ENCODE peak calls at places on chromosomes 16 and 17, in four cellular contexts. Z, N, D and Q are unnamed samples.

GRCh38 chr17:50114849-50115357 is 15.1 kb downstream of the SAMD14 start:
- DNase-seq in D (no peak), N (no peak), Z (peak; percentile 76), Q (no peak)

GRCh38 chr17:163514-164103 is 17.8 kb downstream of the DOC2B start:
- DNase-seq in Z (peak; percentile 14), D (no peak), N (no peak), Q (no peak)

GRCh38 chr17:15981646-15982580 is 17.6 kb downstream of the ZSWIM7 start:
- DNase-seq in N (no peak), D (no peak), Z (peak; percentile 74), Q (no peak)

GRCh38 chr17:33240397-33240796 is 52.7 kb downstream of the ASIC2 start:
- DNase-seq in D (no peak), N (no peak), Z (no peak), Q (no peak)

GRCh38 chr17:954431-955164 is 25.0 kb downstream of the NXN start:
- DNase-seq in Z (no peak), N (no peak), D (no peak), Q (no peak)

GRCh38 chr16:8951447-8952280 is 12.0 kb downstream of the USP7 start:
- DNase-seq in D (no peak), Z (no peak), N (no peak), Q (no peak)

GRCh38 chr17:73820686-73821448 is 176.6 kb upstream of the SDK2 start:
- DNase-seq in N (no peak), D (no peak), Z (peak; percentile 15), Q (no peak)

GRCh38 chr17:1005361-1005946 is 8.5 kb downstream of the TIMM22 start:
- DNase-seq in Z (no peak), N (no peak), D (no peak), Q (no peak)

GRCh38 chr17:62592305-62593099 is 35.0 kb upstream of the MRC2 start:
- DNase-seq in Z (no peak), D (no peak), N (no peak), Q (no peak)

GRCh38 chr17:29575511-29576213 is 7.2 kb downstream of the TP53I13 start:
- DNase-seq in N (no peak), Z (no peak), D (no peak), Q (no peak)

GRCh38 chr17:17871913-17872312 is 35.1 kb upstream of the SREBF1 start:
- DNase-seq in N (no peak), Z (no peak), D (no peak), Q (no peak)

GRCh38 chr16:53881371-53881770 is 177.4 kb downstream of the FTO start:
- DNase-seq in D (no peak), N (no peak), Z (peak; percentile 7), Q (no peak)

GRCh38 chr16:78127130-78127529 is 27.7 kb downstream of the WWOX start:
- DNase-seq in Z (no peak), N (no peak), D (no peak), Q (no peak)

GRCh38 chr16:1477033-1477432 is 2.2 kb upstream of the CLCN7 start:
- DNase-seq in D (no peak), Z (no peak), N (no peak), Q (no peak)

GRCh38 chr17:71550675-71551074 is 570.1 kb upstream of the SOX9 start:
- DNase-seq in N (no peak), D (no peak), Z (no peak), Q (no peak)

GRCh38 chr16:17467923-17468540 is 2.7 kb downstream of the XYLT1 start:
- DNase-seq in Z (peak; percentile 32), N (no peak), D (no peak), Q (no peak)

GRCh38 chr16:88382491-88383400 is at the start of gene ZNF469:
- DNase-seq in Z (no peak), N (no peak), D (no peak), Q (no peak)

GRCh38 chr16:17437142-17437720 is 33.5 kb downstream of the XYLT1 start:
- DNase-seq in N (no peak), Z (no peak), D (no peak), Q (no peak)

GRCh38 chr16:67538666-67539101 is 10.1 kb downstream of the RIPOR1 start:
- DNase-seq in D (no peak), Z (no peak), N (no peak), Q (no peak)

GRCh38 chr17:80724723-80725388 is 180.2 kb downstream of the RPTOR start:
- DNase-seq in N (no peak), D (no peak), Z (no peak), Q (no peak)

GRCh38 chr16:87926246-87927194 is 9.8 kb downstream of the CA5A start:
- DNase-seq in Z (no peak), N (no peak), D (no peak), Q (no peak)

GRCh38 chr17:29593546-29594440 is 861 bp downstream of the ANKRD13B start:
- DNase-seq in N (no peak), D (no peak), Z (peak; percentile 61), Q (no peak)

GRCh38 chr17:45050680-45051059 is 762 bp downstream of the DCAKD start:
- DNase-seq in D (no peak), Z (peak; percentile 62), N (no peak), Q (no peak)

GRCh38 chr16:2194852-2195315 is 1.5 kb downstream of the CASKIN1 start:
- DNase-seq in Z (peak; percentile 83), D (no peak), N (peak; percentile 11), Q (peak; percentile 68)

GRCh38 chr17:13735444-13735843 is 133.7 kb upstream of the HS3ST3A1 start:
- DNase-seq in N (no peak), Z (peak; percentile 7), D (no peak), Q (no peak)

GRCh38 chr17:1713878-1714487 is 3.8 kb upstream of the TLCD2 start:
- DNase-seq in D (no peak), Z (peak; percentile 56), N (no peak), Q (no peak)

GRCh38 chr17:41797377-41797776 is 10.9 kb upstream of the JUP start:
- DNase-seq in Z (no peak), D (no peak), N (no peak), Q (no peak)

GRCh38 chr16:27174798-27175197 is 28.5 kb upstream of the KDM8 start:
- DNase-seq in D (no peak), N (no peak), Z (peak; percentile 29), Q (no peak)

GRCh38 chr17:51322390-51323029 is 62.2 kb downstream of the UTP18 start:
- DNase-seq in N (no peak), D (no peak), Z (peak; percentile 60), Q (no peak)

GRCh38 chr16:4880006-4880580 is 32.8 kb downstream of the UBN1 start:
- DNase-seq in Z (no peak), D (no peak), N (no peak), Q (no peak)

GRCh38 chr16:90018297-90019200 is 707 bp downstream of the DBNDD1 start:
- DNase-seq in Z (peak; percentile 53), D (no peak), N (no peak), Q (no peak)

GRCh38 chr16:66484453-66485213 is 57.5 kb downstream of the BEAN1 start:
- DNase-seq in N (no peak), D (no peak), Z (peak; percentile 21), Q (no peak)

GRCh38 chr16:66486199-66486772 is 59.2 kb downstream of the BEAN1 start:
- DNase-seq in Z (no peak), D (no peak), N (no peak), Q (no peak)

GRCh38 chr16:66485361-66485760 is 58.3 kb downstream of the BEAN1 start:
- DNase-seq in D (no peak), Z (no peak), N (no peak), Q (no peak)

GRCh38 chr16:66487580-66488235 is 60.6 kb downstream of the BEAN1 start:
- DNase-seq in D (no peak), Z (no peak), N (no peak), Q (no peak)

DNA sequence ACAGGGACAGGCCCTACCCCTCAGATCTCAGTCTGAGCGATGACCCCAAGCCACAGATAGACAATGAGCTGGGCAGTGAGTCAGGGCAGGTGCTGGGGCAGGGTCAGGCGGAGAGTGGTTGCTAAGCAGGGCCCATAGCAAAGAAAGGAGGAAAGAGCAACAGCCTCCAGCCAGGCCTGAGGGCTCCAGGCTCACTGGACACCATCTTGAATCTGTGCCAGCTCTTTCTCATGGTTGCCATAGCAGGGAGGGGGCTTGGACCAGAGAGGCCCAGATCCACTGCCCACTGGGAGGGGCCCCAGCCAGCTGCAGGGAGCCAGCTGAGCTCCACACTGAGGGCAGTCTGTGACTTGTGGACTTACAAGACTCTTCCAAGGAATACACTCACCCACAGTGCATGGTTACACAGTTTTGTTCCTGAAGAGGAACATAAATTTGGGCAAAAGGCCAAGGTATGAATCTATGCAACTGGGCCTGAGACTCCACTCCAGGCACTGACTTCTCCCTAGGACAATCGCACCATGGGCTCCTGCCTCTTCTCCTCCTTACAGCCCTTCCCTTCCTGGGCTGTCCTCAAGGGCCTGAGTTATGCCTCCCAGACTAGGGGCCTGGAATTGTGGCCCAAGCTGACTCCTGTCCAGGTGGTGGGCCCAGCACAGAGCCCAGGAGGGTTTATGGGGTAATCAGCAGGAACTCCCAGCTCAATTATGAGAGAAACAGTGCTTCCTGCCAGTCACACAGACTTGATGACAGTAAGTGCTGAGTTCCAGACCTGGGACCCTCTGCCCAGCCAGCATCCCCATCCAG is 59.9 kb downstream of the BEAN1 start:
- DNase-seq in N (no peak), Z (no peak), D (peak; percentile 59), Q (no peak)
- TF ChIP-seq SPI1 in N (no peak), Z (no peak), D (no peak), Q (no peak)

GRCh38 chr17:27633312-27634025 is 2.5 kb downstream of the LGALS9 start:
- DNase-seq in Z (peak; percentile 75), N (no peak), D (no peak), Q (no peak)
- TF ChIP-seq SPI1 in Z (no peak), N (no peak), D (no peak), Q (no peak)

DNA sequence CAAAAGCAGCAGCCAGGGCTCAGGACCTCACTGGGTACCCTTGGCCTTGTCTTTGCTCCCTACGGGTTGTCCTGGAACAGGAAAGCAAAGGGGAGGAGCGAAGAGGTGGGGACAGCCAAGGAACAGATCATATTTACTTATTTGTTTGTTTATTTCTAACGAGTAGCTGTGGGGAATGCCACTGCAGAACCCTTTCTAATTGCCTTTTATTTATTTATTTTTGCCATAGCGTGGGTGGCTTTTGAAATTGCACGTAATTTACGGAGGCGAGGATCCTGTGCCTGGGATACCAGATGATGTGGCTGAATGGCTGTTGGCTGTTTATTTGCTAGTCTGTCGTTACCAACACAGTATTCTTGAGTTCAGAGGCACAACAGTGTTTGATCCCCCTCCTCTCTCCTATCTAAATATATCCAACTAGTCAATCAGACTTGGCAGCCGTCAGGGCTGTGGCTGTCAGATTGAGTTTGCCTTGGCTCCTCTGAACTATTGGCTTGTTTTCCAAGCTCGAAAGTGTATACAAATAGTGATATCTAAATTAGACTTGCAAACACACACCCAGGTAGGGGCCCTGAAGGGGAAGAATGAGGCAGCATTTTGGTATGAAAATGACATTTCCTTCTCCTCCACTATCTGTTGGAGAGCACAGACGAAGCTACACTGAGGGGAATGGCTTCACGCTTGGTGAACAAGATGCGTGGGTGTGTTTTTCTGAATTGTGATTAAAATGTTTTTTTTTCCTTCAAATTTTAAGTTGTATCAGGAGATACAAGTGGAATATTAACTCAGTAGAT is 110.4 kb downstream of the MSI2 start:
- DNase-seq in N (no peak), D (no peak), Z (peak; percentile 75), Q (no peak)
- TF ChIP-seq SPI1 in N (no peak), D (no peak), Z (no peak), Q (no peak)

GRCh38 chr17:79517812-79518211 is 93.0 kb downstream of the RBFOX3 start:
- DNase-seq in D (no peak), Z (no peak), N (no peak), Q (no peak)
- TF ChIP-seq SPI1 in D (no peak), Z (no peak), N (no peak), Q (no peak)